ENCODE peak calls at places on chromosomes 11 and 22, in four cellular contexts. J is K562, A is WTC11, F is GM12878. R is an unnamed sample.

GRCh38 chr22:45897736-45898135 is 79.2 kb downstream of the WNT7B start:
- DNase-seq in J (no peak), A (no peak), F (no peak), R (no peak)

GRCh38 chr11:118763038-118763437 is 27.9 kb downstream of the DDX6 start:
- DNase-seq in J (no peak), A (no peak), F (no peak), R (no peak)

GRCh38 chr22:46626911-46627805 is 7.0 kb downstream of the GRAMD4 start:
- DNase-seq in J (peak), A (peak), F (no peak), R (no peak)

GRCh38 chr22:36194971-36195370 is 6.6 kb downstream of the APOL4 start:
- DNase-seq in J (no peak), A (peak), F (no peak), R (peak)

GRCh38 chr11:115333106-115333505 is 171.1 kb downstream of the CADM1 start:
- DNase-seq in J (no peak), A (no peak), F (no peak), R (no peak)

GRCh38 chr11:126411971-126412381 is 56.5 kb downstream of the ST3GAL4 start:
- DNase-seq in J (peak), A (no peak), F (no peak), R (no peak)

GRCh38 chr11:134915212-134915611 is 503.2 kb upstream of the B3GAT1 start:
- DNase-seq in J (no peak), A (no peak), F (no peak), R (no peak)

GRCh38 chr22:42473484-42474193 is 41.4 kb upstream of the NFAM1 start:
- DNase-seq in J (peak), A (no peak), F (no peak), R (peak)

GRCh38 chr11:11841121-11841604 is 609 bp upstream of the USP47 start:
- DNase-seq in J (no peak), A (peak), F (no peak), R (peak)

DNA sequence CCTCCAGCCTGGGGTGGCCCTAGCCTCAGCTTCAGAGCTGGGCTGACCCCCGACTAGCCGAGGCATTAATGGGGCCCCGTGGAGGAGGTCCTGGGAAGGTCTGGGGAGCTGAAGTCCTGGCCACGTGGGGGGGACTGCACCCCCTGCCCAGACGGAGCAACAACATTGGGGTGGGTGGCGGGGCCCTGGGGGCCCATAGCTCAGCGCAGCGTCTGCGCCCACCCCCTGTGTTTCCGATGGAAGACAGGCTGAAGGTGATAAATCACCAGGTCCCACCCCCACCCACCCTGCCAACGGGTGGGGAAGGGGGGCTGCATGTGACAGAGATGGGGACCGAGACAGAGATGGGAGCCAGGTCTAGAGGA is 8.0 kb downstream of the GP1BB start:
- DNase-seq in J (no peak), A (no peak), F (no peak), R (no peak)
- TF ChIP-seq NR2C2 in J (no peak), A (no peak), F (no peak), R (no peak)

GRCh38 chr11:117701781-117702180 is 95.2 kb downstream of the DSCAML1 start:
- DNase-seq in J (no peak), A (no peak), F (no peak), R (no peak)
- TF ChIP-seq NR2C2 in J (no peak), A (no peak), F (no peak), R (no peak)

GRCh38 chr11:60950024-60950423 is 2.0 kb downstream of the SLC15A3 start:
- DNase-seq in J (no peak), A (no peak), F (no peak), R (no peak)

GRCh38 chr11:60951909-60952741 is at the start of gene SLC15A3:
- DNase-seq in J (no peak), A (peak), F (peak), R (no peak)

GRCh38 chr11:60952742-60953170 is 780 bp upstream of the SLC15A3 start:
- DNase-seq in J (no peak), A (no peak), F (no peak), R (no peak)

GRCh38 chr11:60951611-60951908 is 416 bp downstream of the SLC15A3 start:
- DNase-seq in J (no peak), A (no peak), F (no peak), R (no peak)

DNA sequence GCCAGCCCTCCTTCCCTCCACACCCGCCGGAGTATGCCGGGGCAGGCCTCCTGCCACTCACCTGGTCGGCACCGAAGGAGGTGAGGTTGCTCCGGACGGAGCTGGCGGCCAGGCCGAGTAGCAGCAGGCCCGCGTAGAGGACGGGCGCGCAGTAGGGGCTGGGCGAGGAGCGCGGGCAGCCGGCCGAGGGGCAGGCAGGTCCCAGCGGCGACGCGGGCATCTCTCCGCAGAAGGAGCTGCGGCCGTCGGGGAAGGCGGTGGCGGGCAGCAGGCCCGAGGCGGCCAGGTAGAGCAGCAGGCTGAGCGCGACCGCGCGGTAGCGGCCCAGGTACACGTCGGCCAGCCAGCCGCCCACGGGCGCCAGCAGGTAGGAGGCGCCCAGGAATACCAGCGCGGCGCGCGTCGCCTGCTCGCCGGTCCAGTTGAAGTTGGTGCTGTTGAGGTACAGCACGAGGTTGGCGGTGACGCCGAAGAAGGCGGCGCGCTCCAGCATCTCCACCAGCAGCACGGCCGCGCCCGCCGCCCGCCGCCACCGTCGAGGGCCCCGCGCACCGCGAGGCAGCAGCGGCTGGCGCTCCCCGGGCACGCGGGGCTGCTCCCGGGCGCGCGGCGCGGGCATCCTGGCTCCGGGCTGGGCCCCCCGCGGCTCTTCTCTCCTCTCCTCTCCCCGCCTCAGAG is 904 bp downstream of the SLC15A3 start:
- DNase-seq in J (no peak), A (peak), F (no peak), R (no peak)
- TF ChIP-seq NR2C2 in J (no peak), A (peak), F (no peak), R (no peak)

DNA sequence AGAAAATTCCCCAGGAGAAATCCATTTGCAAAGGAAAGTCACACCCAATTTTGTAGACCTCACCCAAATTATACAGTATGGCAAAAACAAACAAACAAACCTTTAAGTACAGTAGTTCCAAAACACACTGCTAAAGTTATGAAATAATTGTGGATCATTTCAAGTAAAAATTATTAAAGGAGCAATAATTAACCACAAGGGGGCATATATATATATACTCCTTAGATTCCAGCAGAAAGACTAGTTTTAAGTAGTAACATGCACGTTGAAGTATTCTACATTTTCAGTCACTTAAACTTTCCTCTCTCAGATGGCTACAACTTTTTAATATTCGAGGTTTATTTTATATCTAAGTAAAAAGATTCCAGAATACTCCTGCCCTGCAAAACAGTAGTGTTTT is 26.8 kb downstream of the RNF141 start:
- DNase-seq in J (no peak), A (no peak), F (no peak), R (no peak)
- TF ChIP-seq NR2C2 in J (no peak), A (no peak), F (no peak), R (no peak)